ENCODE peak calls at places on chromosome 9, in ten cellular contexts. One of them, this sample, is unnamed.

GRCh38 chr9:136625101-136626065 is 37.3 kb upstream of the EGFL7 start:
- DNase-seq in C1 segment of cervical spinal cord: no peak
- DNase-seq in pancreas: peak
- DNase-seq in T-helper 1 cell: no peak
- DNase-seq in tibial artery: peak
- DNase-seq in A673: peak
- DNase-seq in NCI-H524: peak
- DNase-seq in neural crest cell: no peak
- DNase-seq in activated T-cell treated with anti-CD3 and anti-CD28 coated beads for 1 hour: no peak
- DNase-seq in WTC11: no peak
- DNase-seq in this sample: peak

GRCh38 chr9:120715331-120715924 is 1.2 kb upstream of the MEGF9 start:
- DNase-seq in tibial artery: peak
- DNase-seq in A673: no peak
- DNase-seq in neural crest cell: peak
- DNase-seq in T-helper 1 cell: no peak
- DNase-seq in WTC11: peak
- DNase-seq in activated T-cell treated with anti-CD3 and anti-CD28 coated beads for 1 hour: no peak
- DNase-seq in pancreas: no peak
- DNase-seq in C1 segment of cervical spinal cord: peak
- DNase-seq in NCI-H524: no peak
- DNase-seq in this sample: no peak

GRCh38 chr9:134868751-134869553 is 11.7 kb upstream of the FCN2 start:
- DNase-seq in NCI-H524: no peak
- DNase-seq in T-helper 1 cell: no peak
- DNase-seq in A673: no peak
- DNase-seq in C1 segment of cervical spinal cord: no peak
- DNase-seq in activated T-cell treated with anti-CD3 and anti-CD28 coated beads for 1 hour: no peak
- DNase-seq in WTC11: no peak
- DNase-seq in neural crest cell: no peak
- DNase-seq in pancreas: no peak
- DNase-seq in tibial artery: no peak
- DNase-seq in this sample: no peak

GRCh38 chr9:89872426-89872912 is 267.7 kb downstream of the GADD45G start:
- DNase-seq in neural crest cell: no peak
- DNase-seq in WTC11: no peak
- DNase-seq in pancreas: no peak
- DNase-seq in C1 segment of cervical spinal cord: no peak
- DNase-seq in tibial artery: peak
- DNase-seq in NCI-H524: no peak
- DNase-seq in activated T-cell treated with anti-CD3 and anti-CD28 coated beads for 1 hour: no peak
- DNase-seq in A673: no peak
- DNase-seq in T-helper 1 cell: no peak
- DNase-seq in this sample: no peak

GRCh38 chr9:4855861-4856260 is 63.1 kb downstream of the RCL1 start:
- DNase-seq in T-helper 1 cell: no peak
- DNase-seq in NCI-H524: no peak
- DNase-seq in pancreas: no peak
- DNase-seq in A673: no peak
- DNase-seq in activated T-cell treated with anti-CD3 and anti-CD28 coated beads for 1 hour: no peak
- DNase-seq in C1 segment of cervical spinal cord: no peak
- DNase-seq in WTC11: no peak
- DNase-seq in tibial artery: peak
- DNase-seq in neural crest cell: no peak
- DNase-seq in this sample: no peak

GRCh38 chr9:104931256-104931655 is 3.3 kb upstream of the ABCA1 start:
- DNase-seq in C1 segment of cervical spinal cord: no peak
- DNase-seq in activated T-cell treated with anti-CD3 and anti-CD28 coated beads for 1 hour: no peak
- DNase-seq in neural crest cell: no peak
- DNase-seq in NCI-H524: no peak
- DNase-seq in WTC11: no peak
- DNase-seq in tibial artery: no peak
- DNase-seq in pancreas: no peak
- DNase-seq in T-helper 1 cell: no peak
- DNase-seq in A673: no peak
- DNase-seq in this sample: no peak

GRCh38 chr9:125888220-125888619 is 141.0 kb downstream of the PBX3 start:
- DNase-seq in NCI-H524: no peak
- DNase-seq in T-helper 1 cell: no peak
- DNase-seq in C1 segment of cervical spinal cord: no peak
- DNase-seq in activated T-cell treated with anti-CD3 and anti-CD28 coated beads for 1 hour: no peak
- DNase-seq in pancreas: no peak
- DNase-seq in neural crest cell: no peak
- DNase-seq in WTC11: no peak
- DNase-seq in A673: no peak
- DNase-seq in tibial artery: no peak
- DNase-seq in this sample: no peak

GRCh38 chr9:3993783-3994182 is 306.1 kb downstream of the GLIS3 start:
- DNase-seq in C1 segment of cervical spinal cord: no peak
- DNase-seq in neural crest cell: no peak
- DNase-seq in NCI-H524: no peak
- DNase-seq in WTC11: no peak
- DNase-seq in A673: no peak
- DNase-seq in activated T-cell treated with anti-CD3 and anti-CD28 coated beads for 1 hour: no peak
- DNase-seq in T-helper 1 cell: no peak
- DNase-seq in pancreas: no peak
- DNase-seq in tibial artery: no peak
- DNase-seq in this sample: no peak

GRCh38 chr9:1722404-1722803 is 292.7 kb upstream of the SMARCA2 start:
- DNase-seq in tibial artery: no peak
- DNase-seq in pancreas: no peak
- DNase-seq in WTC11: no peak
- DNase-seq in A673: no peak
- DNase-seq in T-helper 1 cell: no peak
- DNase-seq in NCI-H524: no peak
- DNase-seq in neural crest cell: no peak
- DNase-seq in activated T-cell treated with anti-CD3 and anti-CD28 coated beads for 1 hour: no peak
- DNase-seq in C1 segment of cervical spinal cord: no peak
- DNase-seq in this sample: no peak

GRCh38 chr9:72628191-72628590 is 106.8 kb downstream of the TMC1 start:
- DNase-seq in tibial artery: no peak
- DNase-seq in NCI-H524: no peak
- DNase-seq in A673: no peak
- DNase-seq in pancreas: no peak
- DNase-seq in T-helper 1 cell: no peak
- DNase-seq in neural crest cell: no peak
- DNase-seq in WTC11: no peak
- DNase-seq in activated T-cell treated with anti-CD3 and anti-CD28 coated beads for 1 hour: no peak
- DNase-seq in C1 segment of cervical spinal cord: no peak
- DNase-seq in this sample: no peak

GRCh38 chr9:98254236-98255063 is 999 bp downstream of the TBC1D2 start:
- DNase-seq in T-helper 1 cell: no peak
- DNase-seq in activated T-cell treated with anti-CD3 and anti-CD28 coated beads for 1 hour: no peak
- DNase-seq in NCI-H524: no peak
- DNase-seq in neural crest cell: no peak
- DNase-seq in WTC11: no peak
- DNase-seq in tibial artery: no peak
- DNase-seq in pancreas: no peak
- DNase-seq in C1 segment of cervical spinal cord: peak
- DNase-seq in A673: no peak
- DNase-seq in this sample: no peak

GRCh38 chr9:107005201-107005600 is 142.2 kb downstream of the ZNF462 start:
- DNase-seq in C1 segment of cervical spinal cord: no peak
- DNase-seq in activated T-cell treated with anti-CD3 and anti-CD28 coated beads for 1 hour: no peak
- DNase-seq in T-helper 1 cell: no peak
- DNase-seq in pancreas: no peak
- DNase-seq in NCI-H524: no peak
- DNase-seq in tibial artery: no peak
- DNase-seq in A673: no peak
- DNase-seq in WTC11: no peak
- DNase-seq in neural crest cell: no peak
- DNase-seq in this sample: no peak

GRCh38 chr9:71681104-71681707 is 87.1 kb downstream of the CEMIP2 start:
- DNase-seq in activated T-cell treated with anti-CD3 and anti-CD28 coated beads for 1 hour: no peak
- DNase-seq in A673: no peak
- DNase-seq in NCI-H524: no peak
- DNase-seq in pancreas: no peak
- DNase-seq in neural crest cell: no peak
- DNase-seq in C1 segment of cervical spinal cord: no peak
- DNase-seq in tibial artery: no peak
- DNase-seq in WTC11: no peak
- DNase-seq in T-helper 1 cell: no peak
- DNase-seq in this sample: no peak

GRCh38 chr9:110615526-110615925 is 36.0 kb upstream of the SVEP1 start:
- DNase-seq in tibial artery: no peak
- DNase-seq in A673: no peak
- DNase-seq in C1 segment of cervical spinal cord: no peak
- DNase-seq in activated T-cell treated with anti-CD3 and anti-CD28 coated beads for 1 hour: no peak
- DNase-seq in WTC11: no peak
- DNase-seq in NCI-H524: no peak
- DNase-seq in T-helper 1 cell: no peak
- DNase-seq in neural crest cell: no peak
- DNase-seq in pancreas: no peak
- DNase-seq in this sample: no peak

GRCh38 chr9:37348917-37349316 is 73.6 kb upstream of the GRHPR start:
- DNase-seq in neural crest cell: no peak
- DNase-seq in A673: no peak
- DNase-seq in WTC11: no peak
- DNase-seq in activated T-cell treated with anti-CD3 and anti-CD28 coated beads for 1 hour: no peak
- DNase-seq in T-helper 1 cell: no peak
- DNase-seq in C1 segment of cervical spinal cord: no peak
- DNase-seq in NCI-H524: no peak
- DNase-seq in pancreas: no peak
- DNase-seq in tibial artery: no peak
- DNase-seq in this sample: no peak

GRCh38 chr9:18861599-18862546 is 171.1 kb downstream of the SAXO1 start:
- DNase-seq in NCI-H524: no peak
- DNase-seq in tibial artery: peak
- DNase-seq in activated T-cell treated with anti-CD3 and anti-CD28 coated beads for 1 hour: no peak
- DNase-seq in pancreas: peak
- DNase-seq in C1 segment of cervical spinal cord: no peak
- DNase-seq in neural crest cell: peak
- DNase-seq in WTC11: peak
- DNase-seq in A673: no peak
- DNase-seq in T-helper 1 cell: no peak
- DNase-seq in this sample: no peak

GRCh38 chr9:135522137-135522877 is 1.1 kb downstream of the LCN1 start:
- DNase-seq in activated T-cell treated with anti-CD3 and anti-CD28 coated beads for 1 hour: no peak
- DNase-seq in NCI-H524: no peak
- DNase-seq in tibial artery: peak
- DNase-seq in T-helper 1 cell: no peak
- DNase-seq in C1 segment of cervical spinal cord: no peak
- DNase-seq in A673: no peak
- DNase-seq in neural crest cell: no peak
- DNase-seq in pancreas: no peak
- DNase-seq in WTC11: no peak
- DNase-seq in this sample: no peak

GRCh38 chr9:16519001-16519400 is 351.5 kb downstream of the BNC2 start:
- DNase-seq in NCI-H524: no peak
- DNase-seq in A673: no peak
- DNase-seq in WTC11: peak
- DNase-seq in activated T-cell treated with anti-CD3 and anti-CD28 coated beads for 1 hour: no peak
- DNase-seq in neural crest cell: no peak
- DNase-seq in C1 segment of cervical spinal cord: no peak
- DNase-seq in T-helper 1 cell: no peak
- DNase-seq in tibial artery: no peak
- DNase-seq in pancreas: no peak
- DNase-seq in this sample: no peak

GRCh38 chr9:127022913-127023665 is 99.3 kb downstream of the ANGPTL2 start:
- DNase-seq in A673: no peak
- DNase-seq in C1 segment of cervical spinal cord: no peak
- DNase-seq in NCI-H524: no peak
- DNase-seq in activated T-cell treated with anti-CD3 and anti-CD28 coated beads for 1 hour: no peak
- DNase-seq in WTC11: no peak
- DNase-seq in tibial artery: peak
- DNase-seq in T-helper 1 cell: no peak
- DNase-seq in neural crest cell: no peak
- DNase-seq in pancreas: no peak
- DNase-seq in this sample: no peak

GRCh38 chr9:116549786-116550660 is 137.1 kb upstream of the TRIM32 start:
- DNase-seq in pancreas: no peak
- DNase-seq in C1 segment of cervical spinal cord: no peak
- DNase-seq in T-helper 1 cell: no peak
- DNase-seq in neural crest cell: no peak
- DNase-seq in activated T-cell treated with anti-CD3 and anti-CD28 coated beads for 1 hour: no peak
- DNase-seq in NCI-H524: no peak
- DNase-seq in WTC11: no peak
- DNase-seq in tibial artery: no peak
- DNase-seq in A673: no peak
- DNase-seq in this sample: no peak

GRCh38 chr9:113649054-113649453 is 185.5 kb downstream of the RGS3 start:
- DNase-seq in tibial artery: no peak
- DNase-seq in T-helper 1 cell: no peak
- DNase-seq in pancreas: peak
- DNase-seq in NCI-H524: peak
- DNase-seq in neural crest cell: no peak
- DNase-seq in A673: peak
- DNase-seq in C1 segment of cervical spinal cord: peak
- DNase-seq in WTC11: no peak
- DNase-seq in activated T-cell treated with anti-CD3 and anti-CD28 coated beads for 1 hour: no peak
- DNase-seq in this sample: no peak

GRCh38 chr9:35869621-35870216 is 482 bp downstream of the OR13J1 start:
- DNase-seq in pancreas: no peak
- DNase-seq in activated T-cell treated with anti-CD3 and anti-CD28 coated beads for 1 hour: no peak
- DNase-seq in C1 segment of cervical spinal cord: no peak
- DNase-seq in tibial artery: no peak
- DNase-seq in NCI-H524: no peak
- DNase-seq in T-helper 1 cell: no peak
- DNase-seq in A673: no peak
- DNase-seq in WTC11: no peak
- DNase-seq in neural crest cell: no peak
- DNase-seq in this sample: no peak

GRCh38 chr9:98120476-98120875 is 1.5 kb upstream of the TRIM14 start:
- DNase-seq in A673: no peak
- DNase-seq in neural crest cell: no peak
- DNase-seq in C1 segment of cervical spinal cord: no peak
- DNase-seq in pancreas: no peak
- DNase-seq in tibial artery: no peak
- DNase-seq in WTC11: no peak
- DNase-seq in activated T-cell treated with anti-CD3 and anti-CD28 coated beads for 1 hour: no peak
- DNase-seq in T-helper 1 cell: no peak
- DNase-seq in NCI-H524: no peak
- DNase-seq in this sample: no peak

GRCh38 chr9:81183763-81184162 is 505.6 kb downstream of the TLE1 start:
- DNase-seq in T-helper 1 cell: no peak
- DNase-seq in pancreas: no peak
- DNase-seq in WTC11: no peak
- DNase-seq in neural crest cell: no peak
- DNase-seq in activated T-cell treated with anti-CD3 and anti-CD28 coated beads for 1 hour: no peak
- DNase-seq in NCI-H524: no peak
- DNase-seq in A673: no peak
- DNase-seq in tibial artery: no peak
- DNase-seq in C1 segment of cervical spinal cord: no peak
- DNase-seq in this sample: no peak

GRCh38 chr9:105232207-105232606 is 12.2 kb upstream of the SLC44A1 start:
- DNase-seq in neural crest cell: no peak
- DNase-seq in tibial artery: no peak
- DNase-seq in activated T-cell treated with anti-CD3 and anti-CD28 coated beads for 1 hour: no peak
- DNase-seq in pancreas: no peak
- DNase-seq in WTC11: no peak
- DNase-seq in C1 segment of cervical spinal cord: no peak
- DNase-seq in T-helper 1 cell: no peak
- DNase-seq in A673: no peak
- DNase-seq in NCI-H524: no peak
- DNase-seq in this sample: no peak

GRCh38 chr9:72356019-72356653 is 8.9 kb downstream of the ZFAND5 start:
- DNase-seq in pancreas: no peak
- DNase-seq in WTC11: no peak
- DNase-seq in C1 segment of cervical spinal cord: peak
- DNase-seq in NCI-H524: no peak
- DNase-seq in tibial artery: no peak
- DNase-seq in A673: peak
- DNase-seq in activated T-cell treated with anti-CD3 and anti-CD28 coated beads for 1 hour: no peak
- DNase-seq in T-helper 1 cell: no peak
- DNase-seq in neural crest cell: no peak
- DNase-seq in this sample: no peak

GRCh38 chr9:134944351-134944802 is 26.7 kb upstream of the FCN1 start:
- DNase-seq in NCI-H524: peak
- DNase-seq in WTC11: no peak
- DNase-seq in C1 segment of cervical spinal cord: no peak
- DNase-seq in pancreas: no peak
- DNase-seq in tibial artery: no peak
- DNase-seq in activated T-cell treated with anti-CD3 and anti-CD28 coated beads for 1 hour: no peak
- DNase-seq in A673: peak
- DNase-seq in neural crest cell: no peak
- DNase-seq in T-helper 1 cell: no peak
- DNase-seq in this sample: no peak

This sample was measured in 8988T.